ENCODE peak calls at places on chromosomes 6 and 20, in seven cellular contexts. M is BJ; I is AG09309; N is mammary epithelial cell; Z is CD8-positive, alpha-beta T cell; C is fibroblast of pulmonary artery; V is psoas muscle. W is an unnamed sample.

GRCh38 chr20:10558635-10559187 is 115.1 kb downstream of the JAG1 start:
- DNase-seq in M (peak; percentile 83), I (peak; percentile 92), N (peak; percentile 97), Z (no peak), C (peak; percentile 95), V (no peak), W (peak; percentile 75)

GRCh38 chr20:3459881-3460307 is 10.9 kb upstream of the ATRN start:
- DNase-seq in M (no peak), I (no peak), N (no peak), Z (no peak), C (no peak), V (no peak), W (no peak)

GRCh38 chr6:53982361-53983050 is 128.7 kb upstream of the MLIP start:
- DNase-seq in M (no peak), I (no peak), N (peak; percentile 82), Z (no peak), C (no peak), V (no peak), W (no peak)

GRCh38 chr6:170147832-170148708 is 142.8 kb downstream of the DLL1 start:
- DNase-seq in M (no peak), I (no peak), N (no peak), Z (peak; percentile 27), C (no peak), V (no peak), W (no peak)

GRCh38 chr6:90039911-90040310 is 145.6 kb downstream of the GJA10 start:
- DNase-seq in M (peak; percentile 83), I (peak; percentile 57), N (no peak), Z (no peak), C (no peak), V (no peak), W (no peak)

GRCh38 chr20:53621482-53622246 is 28.0 kb upstream of the ZNF217 start:
- DNase-seq in M (peak; percentile 94), I (peak; percentile 92), N (peak; percentile 89), Z (no peak), C (peak; percentile 95), V (peak; percentile 33), W (peak; percentile 73)

GRCh38 chr6:124714728-124715127 is 247.5 kb upstream of the RNF217 start:
- DNase-seq in M (no peak), I (no peak), N (no peak), Z (no peak), C (no peak), V (no peak), W (no peak)

GRCh38 chr6:6224933-6225486 is 95.5 kb downstream of the F13A1 start:
- DNase-seq in M (no peak), I (no peak), N (no peak), Z (no peak), C (no peak), V (no peak), W (no peak)

GRCh38 chr6:3444276-3445088 is 12.4 kb downstream of the SLC22A23 start:
- DNase-seq in M (no peak), I (no peak), N (no peak), Z (no peak), C (no peak), V (no peak), W (no peak)

GRCh38 chr20:8527998-8528397 is 395.9 kb downstream of the PLCB1 start:
- DNase-seq in M (no peak), I (no peak), N (peak; percentile 3), Z (no peak), C (peak; percentile 88), V (no peak), W (no peak)

GRCh38 chr6:21987501-21987957 is 309.3 kb downstream of the PRL start:
- DNase-seq in M (peak; percentile 81), I (peak; percentile 76), N (peak; percentile 78), Z (no peak), C (peak; percentile 97), V (peak; percentile 58), W (peak; percentile 93)

GRCh38 chr6:4480788-4481725 is 295.1 kb upstream of the CDYL start:
- DNase-seq in M (no peak), I (no peak), N (no peak), Z (no peak), C (peak; percentile 45), V (no peak), W (no peak)

GRCh38 chr6:44254957-44255808 is 2.1 kb downstream of the SLC35B2 start:
- DNase-seq in M (no peak), I (no peak), N (peak; percentile 28), Z (no peak), C (no peak), V (no peak), W (no peak)

GRCh38 chr20:45959126-45959525 is 12.9 kb downstream of the ZNF335 start:
- DNase-seq in M (no peak), I (no peak), N (no peak), Z (no peak), C (no peak), V (no peak), W (no peak)

GRCh38 chr6:37283786-37284185 is 25.8 kb upstream of the TMEM217 start:
- DNase-seq in M (no peak), I (no peak), N (no peak), Z (no peak), C (peak; percentile 7), V (peak; percentile 85), W (no peak)

GRCh38 chr20:57769756-57770155 is 59.9 kb upstream of the PMEPA1 start:
- DNase-seq in M (no peak), I (no peak), N (no peak), Z (no peak), C (peak; percentile 18), V (no peak), W (no peak)

GRCh38 chr6:108408453-108408852 is 113.6 kb downstream of the AFG1L start:
- DNase-seq in M (no peak), I (peak; percentile 27), N (no peak), Z (no peak), C (peak; percentile 69), V (no peak), W (no peak)

GRCh38 chr6:166523782-166524569 is 62.5 kb downstream of the RAMACL start:
- DNase-seq in M (no peak), I (no peak), N (no peak), Z (no peak), C (no peak), V (no peak), W (peak; percentile 14)

GRCh38 chr6:97689078-97689754 is 406.2 kb upstream of the MMS22L start:
- DNase-seq in M (no peak), I (no peak), N (no peak), Z (no peak), C (no peak), V (no peak), W (no peak)

GRCh38 chr6:170173416-170173990 is 117.4 kb downstream of the DLL1 start:
- DNase-seq in M (no peak), I (no peak), N (no peak), Z (no peak), C (no peak), V (no peak), W (no peak)

GRCh38 chr20:42373049-42373448 is 754.9 kb upstream of the CHD6 start:
- DNase-seq in M (no peak), I (no peak), N (no peak), Z (no peak), C (no peak), V (no peak), W (no peak)

GRCh38 chr6:25606151-25606550 is 45.9 kb upstream of the SCGN start:
- DNase-seq in M (no peak), I (no peak), N (no peak), Z (no peak), C (no peak), V (no peak), W (no peak)

GRCh38 chr6:25603251-25603650 is 48.8 kb upstream of the SCGN start:
- DNase-seq in M (no peak), I (no peak), N (no peak), Z (no peak), C (no peak), V (no peak), W (no peak)

GRCh38 chr6:25602680-25602982 is 49.4 kb upstream of the SCGN start:
- DNase-seq in M (no peak), I (no peak), N (no peak), Z (no peak), C (no peak), V (no peak), W (no peak)

GRCh38 chr6:25599516-25600060 is 52.4 kb upstream of the SCGN start:
- DNase-seq in M (no peak), I (no peak), N (no peak), Z (no peak), C (no peak), V (no peak), W (no peak)

DNA sequence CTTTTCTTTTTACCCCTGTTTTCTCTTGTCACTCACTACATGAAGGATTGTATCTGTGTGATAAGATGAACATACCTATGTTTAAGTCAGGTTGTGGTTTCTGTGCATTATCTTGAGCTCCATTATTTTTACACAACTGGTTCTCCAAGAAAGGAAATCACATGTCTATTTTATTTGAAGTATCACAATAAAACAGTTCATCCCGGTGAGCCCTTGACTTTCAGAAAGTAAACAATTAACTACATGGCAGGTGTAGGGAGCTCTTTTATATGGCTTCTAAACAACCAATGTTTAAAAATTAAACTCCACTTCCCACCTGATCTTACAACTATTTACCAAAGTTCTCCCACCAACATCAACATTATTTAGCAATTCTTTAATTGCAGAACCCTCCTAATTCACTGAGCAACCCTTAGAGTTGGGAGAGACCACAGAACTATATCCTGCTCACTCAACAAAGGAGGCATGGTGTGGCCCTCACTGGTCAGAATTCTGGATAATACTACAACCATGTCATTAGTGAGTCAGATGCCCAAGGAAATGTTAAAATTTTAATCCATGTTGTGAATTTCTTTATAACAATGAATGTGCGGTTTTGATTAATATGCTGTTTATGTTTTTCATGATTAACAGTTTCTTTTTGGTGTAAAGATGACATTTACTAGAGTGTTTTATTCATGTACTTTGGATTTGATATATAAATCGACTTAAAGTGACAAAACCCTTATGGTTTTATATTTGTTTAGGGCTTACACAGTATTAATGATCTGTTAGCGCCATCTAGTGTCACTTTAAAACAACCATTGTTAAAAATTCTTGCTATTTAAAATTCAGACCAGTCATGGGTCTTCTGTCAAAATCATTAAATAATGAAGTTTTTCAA is 50.0 kb upstream of the SCGN start:
- DNase-seq in M (peak; percentile 16), I (peak; percentile 25), N (peak; percentile 12), Z (no peak), C (peak; percentile 81), V (no peak), W (peak; percentile 18)
- TF ChIP-seq CTCF in M (peak; percentile 42), I (peak; percentile 40), N (peak; percentile 44), Z (peak; percentile 81), C (peak; percentile 40), V (peak; percentile 59), W (peak; percentile 23)

GRCh38 chr6:73644941-73645591 is 8.7 kb downstream of the SLC17A5 start:
- DNase-seq in M (no peak), I (no peak), N (no peak), Z (no peak), C (no peak), V (no peak), W (no peak)
- H3K4me3 ChIP-seq in M (no peak overlapping the region), I (peak overlapping the region; percentile 28), N (no peak overlapping the region), Z (peak overlapping the region; percentile 20), C (peak overlapping the region; percentile 52), V (peak overlapping the region; percentile 57), W (peak overlapping the region; percentile 22)

GRCh38 chr6:14278000-14278399 is 160.4 kb downstream of the CD83 start:
- DNase-seq in M (no peak), I (no peak), N (no peak), Z (no peak), C (no peak), V (no peak), W (no peak)
- TF ChIP-seq CTCF in M (no peak), I (no peak), N (no peak), Z (no peak), C (no peak), V (no peak), W (no peak)

GRCh38 chr6:109406196-109406595 is 23.9 kb upstream of the CD164 start:
- DNase-seq in M (no peak), I (peak; percentile 65), N (peak; percentile 66), Z (no peak), C (peak; percentile 86), V (no peak), W (no peak)

GRCh38 chr6:109411034-109411433 is 28.8 kb upstream of the CD164 start:
- DNase-seq in M (no peak), I (no peak), N (peak; percentile 68), Z (no peak), C (no peak), V (no peak), W (no peak)
- H3K4me3 ChIP-seq in M (no peak overlapping the region), I (no peak overlapping the region), N (no peak overlapping the region), Z (no peak overlapping the region), C (no peak overlapping the region), V (no peak overlapping the region), W (no peak overlapping the region)

W was measured in kidney epithelial cell.